ENCODE peak calls at places on chromosomes 7 and 10, in nine cellular contexts. H is lower leg skin, J is sigmoid colon, D is aorta, Y is kidney, W is mucosa of descending colon, P is brain microvascular endothelial cell, Z is pancreas, B is fibroblast of villous mesenchyme. C is an unnamed sample.
A peak's percentile ranks its signal among the peaks of the same experiment; 100 is the strongest.

GRCh38 chr10:44466236-44466635 is 81.3 kb upstream of the CXCL12 start:
- DNase-seq in H (no peak), J (no peak), D (no peak), Y (no peak), W (no peak), P (peak; percentile 49), Z (no peak), B (peak; percentile 16), C (peak; percentile 37)

GRCh38 chr7:86928308-86928707 is 131.1 kb downstream of the ELAPOR2 start:
- DNase-seq in H (no peak), J (no peak), D (no peak), Y (no peak), W (no peak), P (no peak), Z (no peak), B (no peak), C (no peak)

GRCh38 chr7:113504142-113504541 is 385.8 kb upstream of the SMIM30 start:
- DNase-seq in H (no peak), J (no peak), D (no peak), Y (no peak), W (no peak), P (no peak), Z (no peak), B (no peak), C (no peak)

GRCh38 chr7:135275971-135276580 is 42.4 kb downstream of the STRA8 start:
- DNase-seq in H (no peak), J (no peak), D (no peak), Y (no peak), W (no peak), P (no peak), Z (no peak), B (no peak), C (no peak)

GRCh38 chr10:44975487-44976331 is 2.9 kb downstream of the DEPP1 start:
- DNase-seq in H (no peak), J (peak; percentile 90), D (peak; percentile 79), Y (peak; percentile 87), W (no peak), P (peak; percentile 37), Z (peak; percentile 84), B (peak; percentile 71), C (peak; percentile 82)

GRCh38 chr7:2521341-2521745 is 1.8 kb downstream of the LFNG start:
- DNase-seq in H (no peak), J (no peak), D (no peak), Y (no peak), W (peak; percentile 56), P (no peak), Z (no peak), B (no peak), C (no peak)

GRCh38 chr7:21996641-21997040 is 50.9 kb upstream of the CDCA7L start:
- DNase-seq in H (no peak), J (no peak), D (no peak), Y (no peak), W (no peak), P (no peak), Z (no peak), B (peak; percentile 6), C (peak; percentile 38)

GRCh38 chr7:134899729-134900128 is 86.6 kb upstream of the AGBL3 start:
- DNase-seq in H (no peak), J (no peak), D (no peak), Y (no peak), W (no peak), P (peak; percentile 56), Z (no peak), B (peak; percentile 71), C (peak; percentile 43)

GRCh38 chr10:70772627-70773026 is 12.6 kb downstream of the TBATA start:
- DNase-seq in H (no peak), J (no peak), D (no peak), Y (no peak), W (no peak), P (no peak), Z (no peak), B (no peak), C (no peak)

GRCh38 chr7:40923631-40924030 is 779.3 kb downstream of the INHBA start:
- DNase-seq in H (no peak), J (no peak), D (no peak), Y (no peak), W (no peak), P (no peak), Z (no peak), B (no peak), C (no peak)

GRCh38 chr7:40916811-40917210 is 782.0 kb downstream of the SUGCT start:
- DNase-seq in H (no peak), J (no peak), D (no peak), Y (no peak), W (no peak), P (no peak), Z (no peak), B (peak; percentile 28), C (peak; percentile 13)

GRCh38 chr7:40922316-40922670 is 780.6 kb downstream of the INHBA start:
- DNase-seq in H (peak; percentile 64), J (no peak), D (no peak), Y (no peak), W (no peak), P (peak; percentile 44), Z (no peak), B (peak; percentile 44), C (peak; percentile 35)

GRCh38 chr7:40918701-40919271 is 784.0 kb downstream of the SUGCT start:
- DNase-seq in H (no peak), J (no peak), D (no peak), Y (no peak), W (no peak), P (peak; percentile 78), Z (no peak), B (peak; percentile 87), C (peak; percentile 68)

GRCh38 chr7:40921589-40922315 is 781.1 kb downstream of the INHBA start:
- DNase-seq in H (no peak), J (no peak), D (no peak), Y (no peak), W (no peak), P (no peak), Z (no peak), B (no peak), C (no peak)
- H3K4me3 ChIP-seq in H (no peak overlapping the region), J (no peak overlapping the region), D (no peak overlapping the region), Y (no peak overlapping the region), W (no peak overlapping the region), P (no peak overlapping the region), Z (no peak overlapping the region), B (no peak overlapping the region), C (no peak overlapping the region)

GRCh38 chr7:79453266-79453557 is 255 bp downstream of the MAGI2 start:
- DNase-seq in H (no peak), J (no peak), D (no peak), Y (no peak), W (no peak), P (no peak), Z (no peak), B (no peak), C (no peak)

GRCh38 chr7:79454325-79454960 is 976 bp upstream of the MAGI2 start:
- DNase-seq in H (no peak), J (peak; percentile 71), D (peak; percentile 60), Y (peak; percentile 82), W (peak; percentile 23), P (peak; percentile 45), Z (no peak), B (peak; percentile 71), C (peak; percentile 68)

GRCh38 chr7:79452495-79453265 is 787 bp downstream of the MAGI2 start:
- DNase-seq in H (peak; percentile 15), J (peak; percentile 71), D (peak; percentile 51), Y (peak; percentile 64), W (peak; percentile 24), P (peak; percentile 3), Z (no peak), B (peak; percentile 47), C (peak; percentile 56)

GRCh38 chr7:79453558-79454324 is at the start of gene MAGI2:
- DNase-seq in H (peak; percentile 79), J (peak; percentile 94), D (peak; percentile 92), Y (peak; percentile 95), W (peak; percentile 68), P (peak; percentile 84), Z (peak; percentile 46), B (peak; percentile 90), C (peak; percentile 90)

GRCh38 chr7:79455173-79455790 is 1.8 kb upstream of the MAGI2 start:
- DNase-seq in H (no peak), J (no peak), D (no peak), Y (no peak), W (no peak), P (no peak), Z (no peak), B (no peak), C (no peak)
- H3K4me3 ChIP-seq in H (no peak overlapping the region), J (peak overlapping the region; percentile 74), D (peak overlapping the region; percentile 46), Y (peak overlapping the region; percentile 93), W (no peak overlapping the region), P (no peak overlapping the region), Z (no peak overlapping the region), B (peak overlapping the region; percentile 94), C (peak overlapping the region; percentile 77)

GRCh38 chr7:143346018-143346417 is 16.5 kb downstream of the FAM131B start:
- DNase-seq in H (no peak), J (no peak), D (no peak), Y (no peak), W (no peak), P (no peak), Z (no peak), B (no peak), C (no peak)

GRCh38 chr7:143347950-143348349 is 14.6 kb downstream of the FAM131B start:
- DNase-seq in H (no peak), J (no peak), D (no peak), Y (no peak), W (no peak), P (no peak), Z (no peak), B (no peak), C (no peak)

GRCh38 chr7:143343596-143343995 is 18.9 kb downstream of the FAM131B start:
- DNase-seq in H (no peak), J (no peak), D (no peak), Y (no peak), W (no peak), P (no peak), Z (no peak), B (no peak), C (no peak)

GRCh38 chr7:143341842-143342241 is 20.7 kb downstream of the FAM131B start:
- DNase-seq in H (no peak), J (no peak), D (no peak), Y (no peak), W (no peak), P (no peak), Z (no peak), B (no peak), C (no peak)

DNA sequence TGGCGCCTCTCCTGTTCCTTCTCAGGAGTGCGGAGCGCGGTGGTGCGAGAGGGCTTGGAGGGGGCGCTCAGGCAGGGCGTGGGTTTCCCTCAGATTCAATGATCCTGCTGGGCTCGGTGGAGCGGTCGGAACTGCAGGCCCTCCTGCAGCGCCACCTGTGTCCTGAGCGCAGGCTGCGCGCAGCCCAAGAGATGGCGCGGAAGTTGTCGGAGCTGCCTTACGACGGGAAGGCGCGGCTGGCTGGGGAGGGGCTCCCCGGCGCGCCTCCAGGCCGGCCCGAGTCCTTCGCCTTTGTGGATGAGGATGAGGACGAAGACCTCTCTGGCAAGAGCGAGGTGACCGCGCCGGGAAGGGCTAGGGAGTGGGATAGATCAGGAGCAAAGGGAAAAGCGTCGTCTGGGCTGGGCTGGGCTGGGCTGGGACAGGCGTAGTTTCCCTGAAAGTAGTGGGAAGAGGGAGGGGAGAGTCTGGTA is 17.0 kb downstream of the FAM131B start:
- DNase-seq in H (no peak), J (no peak), D (no peak), Y (peak; percentile 84), W (peak; percentile 83), P (peak; percentile 7), Z (peak; percentile 11), B (peak; percentile 44), C (peak; percentile 28)
- H3K4me3 ChIP-seq in H (no peak overlapping the region), J (peak overlapping the region; percentile 16), D (no peak overlapping the region), Y (no peak overlapping the region), W (no peak overlapping the region), P (peak overlapping the region; percentile 31), Z (no peak overlapping the region), B (peak overlapping the region; percentile 23), C (no peak overlapping the region)

GRCh38 chr10:11255156-11255555 is 237.5 kb downstream of the CELF2 start:
- DNase-seq in H (no peak), J (no peak), D (no peak), Y (no peak), W (no peak), P (no peak), Z (no peak), B (no peak), C (no peak)
- H3K4me3 ChIP-seq in H (no peak overlapping the region), J (no peak overlapping the region), D (no peak overlapping the region), Y (no peak overlapping the region), W (no peak overlapping the region), P (no peak overlapping the region), Z (no peak overlapping the region), B (no peak overlapping the region), C (no peak overlapping the region)